ENCODE peak calls at places on chromosomes 7 and 10, in five cellular contexts. K is caudate nucleus; B is tibial artery; Y is Daoy; C is central memory CD4-positive, alpha-beta T cell. G is an unnamed sample.

GRCh38 chr7:66379761-66380160 is 174.6 kb downstream of the TPST1 start:
- DNase-seq in K (no peak), B (no peak), Y (peak; percentile 64), C (no peak), G (peak; percentile 35)

GRCh38 chr7:129958643-129959479 is 6.1 kb upstream of the UBE2H start:
- DNase-seq in K (no peak), B (no peak), Y (peak; percentile 98), C (no peak), G (peak; percentile 96)

GRCh38 chr10:86960003-86960862 is 1.8 kb downstream of the SNCG start:
- DNase-seq in K (no peak), B (peak; percentile 50), Y (peak; percentile 70), C (peak; percentile 50), G (peak; percentile 94)

GRCh38 chr7:91351374-91351773 is 87.1 kb downstream of the FZD1 start:
- DNase-seq in K (no peak), B (no peak), Y (peak; percentile 63), C (no peak), G (peak; percentile 67)

GRCh38 chr7:69906309-69906995 is 308.2 kb downstream of the AUTS2 start:
- DNase-seq in K (no peak), B (no peak), Y (peak; percentile 21), C (no peak), G (no peak)

GRCh38 chr7:154927624-154928125 is 75.2 kb downstream of the PAXIP1 start:
- DNase-seq in K (peak; percentile 31), B (peak; percentile 93), Y (peak; percentile 84), C (peak; percentile 74), G (peak; percentile 96)

GRCh38 chr7:43584200-43584586 is 1.3 kb downstream of the STK17A start:
- DNase-seq in K (no peak), B (no peak), Y (peak; percentile 74), C (peak; percentile 41), G (peak; percentile 64)

GRCh38 chr7:99579281-99579955 is 18.6 kb upstream of the TMEM225B start:
- DNase-seq in K (no peak), B (no peak), Y (no peak), C (no peak), G (no peak)

GRCh38 chr7:14751461-14751860 is 151.1 kb downstream of the DGKB start:
- DNase-seq in K (no peak), B (no peak), Y (no peak), C (no peak), G (peak; percentile 82)

GRCh38 chr10:62076872-62077271 is 175.4 kb downstream of the ARID5B start:
- DNase-seq in K (no peak), B (no peak), Y (peak; percentile 55), C (no peak), G (peak; percentile 21)

GRCh38 chr7:47490501-47491265 is 91.2 kb downstream of the TNS3 start:
- DNase-seq in K (no peak), B (no peak), Y (no peak), C (no peak), G (no peak)

GRCh38 chr10:24618401-24618800 is 105.3 kb downstream of the ARHGAP21 start:
- DNase-seq in K (no peak), B (no peak), Y (no peak), C (no peak), G (no peak)

GRCh38 chr7:82435769-82436168 is 7.8 kb downstream of the CACNA2D1 start:
- DNase-seq in K (no peak), B (no peak), Y (no peak), C (no peak), G (no peak)

GRCh38 chr10:125788156-125789034 is 12.8 kb upstream of the MMP21 start:
- DNase-seq in K (no peak), B (no peak), Y (no peak), C (no peak), G (peak; percentile 13)

G was measured in dermis blood vessel endothelial cell.